ENCODE peak calls at places on chromosome 9, in ten cellular contexts. F, S, M, J, G, Y, P, W, V and Q are unnamed samples.

GRCh38 chr9:119611564-119611963 is 242.3 kb upstream of the BRINP1 start:
- DNase-seq in F (no peak), S (no peak), M (no peak), J (no peak), G (no peak), Y (no peak), P (no peak), W (no peak), V (no peak), Q (no peak)

GRCh38 chr9:125829743-125830142 is 82.6 kb downstream of the PBX3 start:
- DNase-seq in F (no peak), S (no peak), M (no peak), J (peak), G (peak), Y (no peak), P (no peak), W (no peak), V (peak), Q (no peak)

GRCh38 chr9:110742741-110743371 is 74.3 kb downstream of the MUSK start:
- DNase-seq in F (no peak), S (no peak), M (peak), J (no peak), G (no peak), Y (peak), P (peak), W (no peak), V (no peak), Q (no peak)

GRCh38 chr9:127569819-127570401 is 42.2 kb upstream of the STXBP1 start:
- DNase-seq in F (peak), S (no peak), M (no peak), J (no peak), G (no peak), Y (no peak), P (no peak), W (no peak), V (no peak), Q (peak)

GRCh38 chr9:14027114-14027812 is 286.7 kb downstream of the NFIB start:
- DNase-seq in F (peak), S (no peak), M (no peak), J (no peak), G (peak), Y (no peak), P (peak), W (peak), V (no peak), Q (no peak)

GRCh38 chr9:75414367-75415160 is 326.2 kb downstream of the OSTF1 start:
- DNase-seq in F (no peak), S (no peak), M (no peak), J (no peak), G (no peak), Y (no peak), P (no peak), W (no peak), V (no peak), Q (no peak)

GRCh38 chr9:108142504-108143201 is 653.1 kb upstream of the KLF4 start:
- DNase-seq in F (peak), S (peak), M (no peak), J (no peak), G (peak), Y (peak), P (peak), W (peak), V (no peak), Q (no peak)

GRCh38 chr9:1469996-1470395 is 419.8 kb downstream of the DMRT2 start:
- DNase-seq in F (no peak), S (no peak), M (no peak), J (no peak), G (no peak), Y (no peak), P (no peak), W (no peak), V (no peak), Q (no peak)

GRCh38 chr9:99666571-99666970 is 155.1 kb upstream of the NR4A3 start:
- DNase-seq in F (no peak), S (no peak), M (no peak), J (no peak), G (no peak), Y (peak), P (peak), W (no peak), V (no peak), Q (no peak)

GRCh38 chr9:27528886-27529315 is 713 bp downstream of the MOB3B start:
- DNase-seq in F (no peak), S (no peak), M (no peak), J (no peak), G (peak), Y (peak), P (no peak), W (peak), V (peak), Q (peak)

GRCh38 chr9:93137362-93137761 is 3.3 kb upstream of the NINJ1 start:
- DNase-seq in F (no peak), S (no peak), M (no peak), J (no peak), G (no peak), Y (no peak), P (no peak), W (no peak), V (no peak), Q (no peak)

GRCh38 chr9:69317081-69317480 is 7.9 kb upstream of the ENTREP1 start:
- DNase-seq in F (no peak), S (no peak), M (no peak), J (no peak), G (no peak), Y (peak), P (no peak), W (no peak), V (no peak), Q (peak)

GRCh38 chr9:102631559-102631958 is 363.6 kb upstream of the CYLC2 start:
- DNase-seq in F (no peak), S (no peak), M (no peak), J (no peak), G (no peak), Y (no peak), P (peak), W (no peak), V (no peak), Q (peak)

GRCh38 chr9:4933861-4934260 is 51.2 kb upstream of the JAK2 start:
- DNase-seq in F (no peak), S (no peak), M (no peak), J (no peak), G (no peak), Y (no peak), P (no peak), W (no peak), V (no peak), Q (no peak)